ENCODE peak calls at places on chromosome 15, in seven cellular contexts. Q, Y, R, O, I, T and X are unnamed samples.
A peak's percentile ranks its signal among the peaks of the same experiment; 100 is the strongest.

GRCh38 chr15:57015897-57016296 is 97.5 kb downstream of the TCF12 start:
- DNase-seq in Q (no peak), Y (no peak), R (no peak), O (no peak), I (no peak), T (no peak), X (no peak)

GRCh38 chr15:40161693-40162401 is 978 bp downstream of the BUB1B start:
- DNase-seq in Q (no peak), Y (no peak), R (no peak), O (no peak), I (no peak), T (no peak), X (no peak)

GRCh38 chr15:101035611-101036010 is 116.5 kb downstream of the LRRK1 start:
- DNase-seq in Q (no peak), Y (no peak), R (no peak), O (no peak), I (no peak), T (no peak), X (no peak)

GRCh38 chr15:52291204-52291603 is 4.4 kb downstream of the MYO5C start:
- DNase-seq in Q (no peak), Y (no peak), R (no peak), O (no peak), I (no peak), T (no peak), X (no peak)

GRCh38 chr15:90019611-90020010 is 18.5 kb downstream of the ZNF710 start:
- DNase-seq in Q (no peak), Y (no peak), R (no peak), O (no peak), I (no peak), T (no peak), X (no peak)

GRCh38 chr15:90221251-90221900 is 12.4 kb downstream of the CIB1 start:
- DNase-seq in Q (peak; percentile 27), Y (peak; percentile 74), R (peak; percentile 70), O (peak; percentile 92), I (peak; percentile 57), T (no peak), X (peak; percentile 95)

GRCh38 chr15:76236350-76236749 is 74.9 kb downstream of the ETFA start:
- DNase-seq in Q (no peak), Y (no peak), R (no peak), O (no peak), I (no peak), T (no peak), X (no peak)

GRCh38 chr15:38895326-38896282 is 331.0 kb upstream of the RASGRP1 start:
- DNase-seq in Q (no peak), Y (peak; percentile 91), R (peak; percentile 93), O (peak; percentile 94), I (no peak), T (no peak), X (peak; percentile 51)

GRCh38 chr15:22811640-22812039 is 25.2 kb downstream of the NIPA1 start:
- DNase-seq in Q (no peak), Y (peak; percentile 21), R (peak; percentile 66), O (no peak), I (no peak), T (no peak), X (peak; percentile 28)

GRCh38 chr15:88454867-88455810 is 12.0 kb downstream of the MRPL46 start:
- DNase-seq in Q (no peak), Y (peak; percentile 80), R (peak; percentile 80), O (peak; percentile 71), I (peak; percentile 61), T (no peak), X (peak; percentile 91)

GRCh38 chr15:70781236-70781635 is 17.9 kb upstream of the UACA start:
- DNase-seq in Q (no peak), Y (peak; percentile 51), R (no peak), O (no peak), I (no peak), T (no peak), X (no peak)

GRCh38 chr15:78308422-78309021 is 9.1 kb upstream of the SKIC8 start:
- DNase-seq in Q (peak; percentile 7), Y (peak; percentile 65), R (peak; percentile 63), O (peak; percentile 57), I (peak; percentile 72), T (no peak), X (peak; percentile 86)

GRCh38 chr15:88187195-88187594 is 69.3 kb downstream of the NTRK3 start:
- DNase-seq in Q (no peak), Y (peak; percentile 22), R (peak; percentile 49), O (no peak), I (no peak), T (no peak), X (no peak)

GRCh38 chr15:42166225-42166940 is 9.9 kb upstream of the PLA2G4F start:
- DNase-seq in Q (no peak), Y (no peak), R (no peak), O (no peak), I (no peak), T (no peak), X (no peak)

GRCh38 chr15:100889359-100890058 is 9.9 kb downstream of the ALDH1A3 start:
- DNase-seq in Q (no peak), Y (peak; percentile 92), R (peak; percentile 82), O (peak; percentile 88), I (no peak), T (no peak), X (peak; percentile 91)

GRCh38 chr15:68763063-68763462 is 57.6 kb downstream of the ANP32A start:
- DNase-seq in Q (no peak), Y (no peak), R (no peak), O (no peak), I (no peak), T (no peak), X (no peak)

GRCh38 chr15:25786040-25786439 is 77.1 kb downstream of the ATP10A start:
- DNase-seq in Q (no peak), Y (no peak), R (no peak), O (no peak), I (no peak), T (no peak), X (no peak)

GRCh38 chr15:33200903-33201302 is 6.4 kb upstream of the FMN1 start:
- DNase-seq in Q (no peak), Y (peak; percentile 25), R (peak; percentile 65), O (no peak), I (no peak), T (no peak), X (no peak)

GRCh38 chr15:101156509-101157159 is 95.2 kb downstream of the CHSY1 start:
- DNase-seq in Q (no peak), Y (no peak), R (no peak), O (peak; percentile 73), I (no peak), T (no peak), X (no peak)

GRCh38 chr15:33675246-33675645 is 293.1 kb upstream of the CHRM5 start:
- DNase-seq in Q (no peak), Y (peak; percentile 10), R (peak; percentile 37), O (peak; percentile 62), I (no peak), T (no peak), X (peak; percentile 28)

GRCh38 chr15:35281515-35281914 is 196.4 kb upstream of the NANOGP8 start:
- DNase-seq in Q (no peak), Y (peak; percentile 74), R (peak; percentile 9), O (peak; percentile 66), I (no peak), T (no peak), X (peak; percentile 43)

GRCh38 chr15:70259030-70259424 is 161.3 kb upstream of the TLE3 start:
- DNase-seq in Q (no peak), Y (peak; percentile 56), R (peak; percentile 67), O (peak; percentile 59), I (no peak), T (no peak), X (peak; percentile 81)

GRCh38 chr15:31605467-31605931 is 278.9 kb downstream of the KLF13 start:
- DNase-seq in Q (no peak), Y (peak; percentile 68), R (peak; percentile 52), O (peak; percentile 25), I (no peak), T (no peak), X (peak; percentile 68)

GRCh38 chr15:100533934-100534333 is 5.2 kb upstream of the CERS3 start:
- DNase-seq in Q (no peak), Y (no peak), R (no peak), O (no peak), I (no peak), T (no peak), X (no peak)

GRCh38 chr15:56076651-56077050 is 83.2 kb upstream of the NEDD4 start:
- DNase-seq in Q (no peak), Y (no peak), R (no peak), O (no peak), I (no peak), T (no peak), X (no peak)